ENCODE peak calls at places on chromosome 12, in nine cellular contexts. J is iris pigment epithelial cell; P is stomach; H is Right ventricle myocardium superior; S is stimulated activated naive B cell treated with anti-CD40 and anti-IgM and Interleukin-4, amounts not matched to agents 10 μg/mL and 1 μg/mL and 100 μg/mL, for 72 hours; T is GM12892; G is Panc1; R is NCI-H1930; U is NCI-H1092 treated with DMSO at 0.1 percent for 48 hours. Z is an unnamed sample.

GRCh38 chr12:22415342-22416309 is 81.1 kb upstream of the ST8SIA1 start:
- DNase-seq in U (no peak), J (peak), S (no peak), H (no peak), P (peak), G (no peak), T (no peak), R (no peak), Z (no peak)

GRCh38 chr12:120453977-120454376 is 7.7 kb downstream of the GATC start:
- DNase-seq in R (no peak), H (no peak), G (no peak), P (no peak), T (no peak), J (peak), U (no peak), S (no peak), Z (no peak)

GRCh38 chr12:128269108-128269713 is 2.2 kb downstream of the TMEM132C start:
- DNase-seq in U (no peak), J (no peak), P (no peak), H (no peak), S (no peak), R (no peak), G (no peak), T (no peak), Z (no peak)

GRCh38 chr12:79413796-79414195 is 277.0 kb downstream of the PAWR start:
- DNase-seq in H (no peak), G (no peak), J (no peak), P (no peak), U (no peak), S (no peak), R (no peak), T (no peak), Z (no peak)

GRCh38 chr12:87160848-87161601 is 868.2 kb downstream of the C12orf50 start:
- DNase-seq in H (no peak), S (no peak), U (no peak), T (no peak), R (no peak), P (no peak), G (no peak), J (no peak), Z (no peak)

GRCh38 chr12:21416611-21417121 is 20.8 kb upstream of the PYROXD1 start:
- DNase-seq in T (no peak), R (no peak), S (no peak), U (no peak), H (no peak), G (no peak), J (peak), P (no peak), Z (no peak)

GRCh38 chr12:120669055-120669828 is 17.7 kb upstream of the MLEC start:
- DNase-seq in U (no peak), P (peak), R (no peak), H (peak), G (no peak), S (peak), T (peak), J (peak), Z (peak)

GRCh38 chr12:13192719-13193118 is 3.8 kb upstream of the EMP1 start:
- DNase-seq in J (no peak), P (no peak), S (no peak), G (no peak), H (no peak), U (no peak), R (no peak), T (no peak), Z (no peak)

GRCh38 chr12:810635-811415 is 58.4 kb downstream of the WNK1 start:
- DNase-seq in G (no peak), T (no peak), S (peak), R (no peak), U (no peak), H (no peak), P (no peak), J (no peak), Z (no peak)

GRCh38 chr12:124698998-124699305 is 131.5 kb upstream of the NCOR2 start:
- DNase-seq in J (no peak), G (no peak), R (no peak), S (no peak), H (no peak), U (no peak), P (no peak), T (no peak), Z (no peak)

GRCh38 chr12:82867782-82868505 is 181.2 kb downstream of the TMTC2 start:
- DNase-seq in H (no peak), P (no peak), U (no peak), R (no peak), G (no peak), T (no peak), S (no peak), J (peak), Z (no peak)

GRCh38 chr12:20778969-20779368 is 31.5 kb upstream of the SLCO1B3 start:
- DNase-seq in J (no peak), S (no peak), H (no peak), G (no peak), T (no peak), R (no peak), U (no peak), P (peak), Z (no peak)

GRCh38 chr12:88509851-88510250 is 70.4 kb downstream of the KITLG start:
- DNase-seq in P (no peak), T (no peak), U (no peak), H (no peak), R (no peak), J (no peak), S (no peak), G (no peak), Z (no peak)

Z was measured in mucosa of gallbladder.